ENCODE peak calls at places on chromosomes 3 and 15, in six cellular contexts. O is NCI-H1092, W is fibroblast of gingiva, R is Calu3, N is left ventricle myocardium superior, E is cardiac fibroblast. V is an unnamed sample.
A peak's percentile ranks its signal among the peaks of the same experiment; 100 is the strongest.

GRCh38 chr3:49910409-49911123 is 6.9 kb upstream of the MST1R start:
- DNase-seq in O (no peak), W (no peak), R (no peak), N (no peak), E (no peak), V (no peak)

GRCh38 chr3:51799879-51800757 is 21.1 kb upstream of the IQCF6 start:
- DNase-seq in O (no peak), W (peak; percentile 72), R (peak; percentile 59), N (no peak), E (peak; percentile 87), V (no peak)

GRCh38 chr3:28348286-28348636 is 260 bp upstream of the ZCWPW2 start:
- DNase-seq in O (peak; percentile 30), W (peak; percentile 97), R (no peak), N (no peak), E (peak; percentile 96), V (no peak)

GRCh38 chr3:139541156-139541897 is 1.8 kb upstream of the RBP1 start:
- DNase-seq in O (no peak), W (no peak), R (no peak), N (no peak), E (no peak), V (no peak)

GRCh38 chr3:50274371-50275104 is 4.3 kb upstream of the LSMEM2 start:
- DNase-seq in O (no peak), W (peak; percentile 22), R (peak; percentile 57), N (peak; percentile 70), E (peak; percentile 75), V (peak; percentile 84)

GRCh38 chr15:36831915-36832310 is 252.5 kb downstream of the CDIN1 start:
- DNase-seq in O (no peak), W (no peak), R (peak; percentile 27), N (no peak), E (no peak), V (no peak)

GRCh38 chr15:69343133-69343532 is 44.4 kb downstream of the PAQR5 start:
- DNase-seq in O (no peak), W (no peak), R (no peak), N (no peak), E (no peak), V (no peak)

GRCh38 chr3:9826815-9827574 is 16.8 kb downstream of the RPUSD3 start:
- DNase-seq in O (no peak), W (no peak), R (peak; percentile 43), N (peak; percentile 13), E (peak; percentile 58), V (peak; percentile 25)

GRCh38 chr3:126179825-126180476 is 435 bp downstream of the ALDH1L1 start:
- DNase-seq in O (no peak), W (no peak), R (peak; percentile 74), N (peak; percentile 81), E (no peak), V (peak; percentile 26)

GRCh38 chr3:113268306-113268705 is 56.9 kb downstream of the BOC start:
- DNase-seq in O (no peak), W (no peak), R (no peak), N (no peak), E (no peak), V (no peak)

GRCh38 chr3:127640031-127640355 is 11.0 kb downstream of the PODXL2 start:
- DNase-seq in O (no peak), W (no peak), R (no peak), N (no peak), E (no peak), V (no peak)

V was measured in transverse colon.